ENCODE peak calls at places on chromosomes 7 and 10, in five cellular contexts. N is fibroblast of the aortic adventitia, I is RWPE1, P is IMR-90, V is brain microvascular endothelial cell. W is an unnamed sample.
A peak's percentile ranks its signal among the peaks of the same experiment; 100 is the strongest.

GRCh38 chr7:135095450-135095849 is 52.4 kb upstream of the TMEM140 start:
- DNase-seq in N (no peak), I (no peak), P (no peak), V (no peak), W (no peak)

GRCh38 chr10:10128387-10128786 is 889.3 kb upstream of the CELF2 start:
- DNase-seq in N (no peak), I (peak; percentile 18), P (no peak), V (no peak), W (no peak)

GRCh38 chr7:120337308-120337907 is 64.4 kb downstream of the KCND2 start:
- DNase-seq in N (peak; percentile 18), I (peak; percentile 2), P (peak; percentile 0), V (peak; percentile 12), W (no peak)

GRCh38 chr10:107924458-107924857 is 760.0 kb upstream of the SORCS1 start:
- DNase-seq in N (no peak), I (no peak), P (no peak), V (no peak), W (no peak)

GRCh38 chr7:43658718-43659548 is 70.4 kb downstream of the COA1 start:
- DNase-seq in N (peak; percentile 92), I (peak; percentile 42), P (peak; percentile 93), V (no peak), W (peak; percentile 76)

GRCh38 chr7:100034871-100035510 is 14.6 kb upstream of the ZSCAN21 start:
- DNase-seq in N (peak; percentile 89), I (no peak), P (peak; percentile 98), V (peak; percentile 62), W (peak; percentile 55)

GRCh38 chr7:44235582-44236332 is 35.0 kb downstream of the YKT6 start:
- DNase-seq in N (no peak), I (peak; percentile 40), P (no peak), V (no peak), W (no peak)

GRCh38 chr10:124699471-124700292 is 44.5 kb downstream of the FAM53B start:
- DNase-seq in N (no peak), I (no peak), P (no peak), V (no peak), W (no peak)

GRCh38 chr10:60846173-60846572 is 67.9 kb downstream of the CDK1 start:
- DNase-seq in N (peak; percentile 56), I (no peak), P (peak; percentile 72), V (peak; percentile 36), W (no peak)

GRCh38 chr7:30142710-30143109 is 7.9 kb downstream of the MTURN start:
- DNase-seq in N (peak; percentile 89), I (peak; percentile 85), P (peak; percentile 19), V (peak; percentile 44), W (no peak)

GRCh38 chr10:17076626-17077025 is 53.0 kb downstream of the CUBN start:
- DNase-seq in N (no peak), I (no peak), P (no peak), V (no peak), W (no peak)

GRCh38 chr7:43850348-43851116 is 18.8 kb downstream of the MRPS24 start:
- DNase-seq in N (no peak), I (no peak), P (no peak), V (no peak), W (no peak)

GRCh38 chr7:68529221-68529620 is 1069.1 kb upstream of the AUTS2 start:
- DNase-seq in N (no peak), I (no peak), P (no peak), V (no peak), W (no peak)

GRCh38 chr10:124697837-124698559 is 46.2 kb downstream of the FAM53B start:
- DNase-seq in N (no peak), I (no peak), P (peak; percentile 51), V (no peak), W (no peak)

GRCh38 chr7:2125931-2126330 is 106.8 kb downstream of the MAD1L1 start:
- DNase-seq in N (no peak), I (no peak), P (no peak), V (no peak), W (no peak)

GRCh38 chr7:124662372-124662771 is 103.2 kb downstream of the GPR37 start:
- DNase-seq in N (no peak), I (no peak), P (no peak), V (no peak), W (no peak)

GRCh38 chr7:124667312-124667711 is 98.3 kb downstream of the GPR37 start:
- DNase-seq in N (peak; percentile 5), I (no peak), P (peak; percentile 52), V (no peak), W (no peak)

GRCh38 chr7:124667754-124668153 is 97.8 kb downstream of the GPR37 start:
- DNase-seq in N (no peak), I (no peak), P (no peak), V (no peak), W (no peak)

DNA sequence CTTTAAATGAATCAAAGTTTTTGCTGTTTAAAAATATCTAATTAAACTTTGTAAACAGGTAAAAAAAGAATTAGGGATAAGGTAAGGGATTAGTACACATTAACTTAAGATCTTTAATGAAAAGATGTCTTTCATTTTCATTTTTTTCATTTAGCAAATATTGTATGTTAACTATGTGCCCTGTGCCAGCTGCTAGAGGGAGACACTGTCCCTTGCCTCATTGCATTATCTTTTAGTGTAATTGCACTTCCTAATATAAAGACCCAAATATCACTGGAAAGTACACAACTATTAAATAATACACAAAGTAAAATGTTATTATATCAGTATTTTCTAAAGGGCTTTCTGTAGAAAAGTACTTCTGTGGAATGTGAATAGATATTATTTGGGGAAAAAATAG is 102.7 kb downstream of the GPR37 start:
- DNase-seq in N (no peak), I (no peak), P (no peak), V (no peak), W (no peak)
- TF ChIP-seq CTCF in N (no peak), I (no peak), P (no peak), V (no peak), W (no peak)

DNA sequence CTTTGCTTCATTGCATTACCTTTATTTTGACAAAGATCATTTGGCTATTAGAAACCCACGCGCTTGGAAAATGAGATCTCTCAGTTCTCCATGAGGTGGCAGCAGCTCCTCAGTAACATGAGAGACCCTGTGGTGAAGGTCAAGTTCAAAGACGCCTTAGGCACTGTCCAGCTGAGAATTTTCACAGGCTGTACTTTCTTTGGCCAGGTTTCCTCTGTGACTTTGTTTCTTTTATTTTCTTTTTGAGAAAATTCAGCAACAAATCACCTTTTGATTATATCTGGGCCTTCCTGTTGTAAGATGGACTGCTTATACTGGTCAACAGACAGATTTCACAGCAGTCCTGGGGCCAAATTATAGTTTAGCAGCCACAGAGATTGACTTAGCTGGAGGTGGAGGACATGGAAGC is 54.5 kb downstream of the RAB18 start:
- DNase-seq in N (peak; percentile 50), I (peak; percentile 49), P (peak; percentile 55), V (peak; percentile 37), W (peak; percentile 31)
- TF ChIP-seq CTCF in N (peak; percentile 66), I (peak; percentile 82), P (peak; percentile 80), V (peak; percentile 79), W (peak; percentile 75)

GRCh38 chr7:91264083-91264923 is at the start of gene FZD1:
- DNase-seq in N (peak; percentile 98), I (peak; percentile 90), P (peak; percentile 99), V (peak; percentile 97), W (peak; percentile 96)
- TF ChIP-seq CTCF in N (no peak), I (no peak), P (no peak), V (no peak), W (peak; percentile 11)

GRCh38 chr10:123621910-123622309 is 44.2 kb upstream of the GPR26 start:
- DNase-seq in N (no peak), I (no peak), P (no peak), V (no peak), W (no peak)
- TF ChIP-seq CTCF in N (no peak), I (no peak), P (no peak), V (no peak), W (no peak)

DNA sequence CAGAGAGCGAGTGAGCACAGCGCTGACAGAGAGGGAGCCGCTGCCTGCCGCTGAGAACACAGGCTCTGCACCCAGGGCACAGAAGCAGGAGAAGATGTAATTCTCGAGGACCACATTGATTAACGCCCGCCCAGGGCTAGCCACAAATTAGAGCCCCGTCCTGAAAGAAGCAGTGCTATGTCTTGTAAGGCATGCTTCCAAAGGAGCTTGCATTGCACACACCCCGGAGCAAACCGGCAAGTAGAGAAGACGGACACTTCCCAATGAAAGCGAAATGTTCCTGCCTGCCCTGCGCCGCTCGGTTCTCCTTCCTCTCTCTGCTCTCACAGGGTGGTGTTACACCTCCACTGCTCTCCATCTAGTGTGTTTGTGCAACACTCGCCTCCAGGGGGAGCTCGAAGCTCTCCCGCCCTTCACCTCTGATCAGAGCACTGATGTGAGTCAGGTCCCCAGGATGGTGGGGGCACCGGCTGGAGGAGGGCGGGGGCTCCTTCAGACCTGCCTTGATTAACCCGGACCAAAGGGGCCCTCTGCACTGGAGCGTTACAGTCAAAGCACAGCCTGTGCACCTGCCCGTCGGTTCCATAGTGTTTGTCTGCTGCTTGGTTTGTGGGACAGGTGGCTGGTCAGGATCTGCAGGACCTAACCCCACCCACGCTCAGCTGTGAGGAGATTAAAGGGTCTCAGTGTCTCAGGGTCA is 316.5 kb downstream of the ADARB2 start:
- DNase-seq in N (no peak), I (peak; percentile 64), P (no peak), V (peak; percentile 49), W (no peak)
- TF ChIP-seq CTCF in N (no peak), I (peak; percentile 64), P (no peak), V (peak; percentile 63), W (peak; percentile 53)